ENCODE peak calls at places on chromosomes 7 and 10, in four cellular contexts. One of them, this sample, is unnamed.
A peak's percentile ranks its signal among the peaks of the same experiment; 100 is the strongest.

GRCh38 chr10:69731184-69731583 is 70.5 kb upstream of the COL13A1 start:
- DNase-seq in esophagus squamous epithelium: no peak
- DNase-seq in thoracic aorta: no peak
- DNase-seq in tibial artery: no peak
- DNase-seq in this sample: peak; percentile 84

GRCh38 chr7:147394329-147394728 is 1196.2 kb upstream of the C7orf33 start:
- DNase-seq in esophagus squamous epithelium: no peak
- DNase-seq in thoracic aorta: no peak
- DNase-seq in tibial artery: no peak
- DNase-seq in this sample: no peak

GRCh38 chr10:44183667-44184632 is 200.9 kb downstream of the CXCL12 start:
- DNase-seq in thoracic aorta: no peak
- DNase-seq in tibial artery: no peak
- DNase-seq in esophagus squamous epithelium: no peak
- DNase-seq in this sample: no peak

GRCh38 chr10:69730251-69731156 is 71.2 kb upstream of the COL13A1 start:
- DNase-seq in thoracic aorta: no peak
- DNase-seq in tibial artery: no peak
- DNase-seq in esophagus squamous epithelium: no peak
- DNase-seq in this sample: no peak

GRCh38 chr10:86258488-86258887 is 108.1 kb downstream of the GRID1 start:
- DNase-seq in thoracic aorta: no peak
- DNase-seq in esophagus squamous epithelium: no peak
- DNase-seq in tibial artery: no peak
- DNase-seq in this sample: no peak

GRCh38 chr10:101007099-101007711 is 7.6 kb downstream of the LZTS2 start:
- DNase-seq in thoracic aorta: no peak
- DNase-seq in tibial artery: no peak
- DNase-seq in esophagus squamous epithelium: no peak
- DNase-seq in this sample: no peak

GRCh38 chr10:75356484-75356883 is 45.1 kb downstream of the ZNF503 start:
- DNase-seq in esophagus squamous epithelium: no peak
- DNase-seq in thoracic aorta: no peak
- DNase-seq in tibial artery: no peak
- DNase-seq in this sample: no peak

GRCh38 chr10:113053881-113054280 is 103.8 kb downstream of the TCF7L2 start:
- DNase-seq in esophagus squamous epithelium: no peak
- DNase-seq in tibial artery: no peak
- DNase-seq in thoracic aorta: no peak
- DNase-seq in this sample: peak; percentile 76

GRCh38 chr10:100370561-100370975 is 23.5 kb downstream of the SCD start:
- DNase-seq in thoracic aorta: no peak
- DNase-seq in esophagus squamous epithelium: no peak
- DNase-seq in tibial artery: peak; percentile 38
- DNase-seq in this sample: no peak

GRCh38 chr7:47295606-47296005 is 286.3 kb downstream of the TNS3 start:
- DNase-seq in tibial artery: no peak
- DNase-seq in esophagus squamous epithelium: no peak
- DNase-seq in thoracic aorta: no peak
- DNase-seq in this sample: no peak
- H3K4me1 ChIP-seq in tibial artery: peaks cover 52% of the 10 kb centered on the region
- H3K4me1 ChIP-seq in esophagus squamous epithelium: peaks cover 4% of the 10 kb centered on the region
- H3K4me1 ChIP-seq in thoracic aorta: peaks cover 40% of the 10 kb centered on the region
- H3K4me1 ChIP-seq in this sample: peaks cover 20% of the 10 kb centered on the region

GRCh38 chr7:50791921-50792341 is 9.2 kb upstream of the GRB10 start:
- DNase-seq in tibial artery: no peak
- DNase-seq in thoracic aorta: no peak
- DNase-seq in esophagus squamous epithelium: no peak
- DNase-seq in this sample: no peak

GRCh38 chr7:50795253-50795652 is 12.6 kb upstream of the GRB10 start:
- DNase-seq in tibial artery: no peak
- DNase-seq in esophagus squamous epithelium: no peak
- DNase-seq in thoracic aorta: no peak
- DNase-seq in this sample: no peak

GRCh38 chr7:50793947-50794570 is 11.4 kb upstream of the GRB10 start:
- DNase-seq in esophagus squamous epithelium: no peak
- DNase-seq in tibial artery: no peak
- DNase-seq in thoracic aorta: no peak
- DNase-seq in this sample: no peak

GRCh38 chr7:50792342-50793114 is 9.8 kb upstream of the GRB10 start:
- DNase-seq in thoracic aorta: no peak
- DNase-seq in esophagus squamous epithelium: no peak
- DNase-seq in tibial artery: peak; percentile 38
- DNase-seq in this sample: no peak

DNA sequence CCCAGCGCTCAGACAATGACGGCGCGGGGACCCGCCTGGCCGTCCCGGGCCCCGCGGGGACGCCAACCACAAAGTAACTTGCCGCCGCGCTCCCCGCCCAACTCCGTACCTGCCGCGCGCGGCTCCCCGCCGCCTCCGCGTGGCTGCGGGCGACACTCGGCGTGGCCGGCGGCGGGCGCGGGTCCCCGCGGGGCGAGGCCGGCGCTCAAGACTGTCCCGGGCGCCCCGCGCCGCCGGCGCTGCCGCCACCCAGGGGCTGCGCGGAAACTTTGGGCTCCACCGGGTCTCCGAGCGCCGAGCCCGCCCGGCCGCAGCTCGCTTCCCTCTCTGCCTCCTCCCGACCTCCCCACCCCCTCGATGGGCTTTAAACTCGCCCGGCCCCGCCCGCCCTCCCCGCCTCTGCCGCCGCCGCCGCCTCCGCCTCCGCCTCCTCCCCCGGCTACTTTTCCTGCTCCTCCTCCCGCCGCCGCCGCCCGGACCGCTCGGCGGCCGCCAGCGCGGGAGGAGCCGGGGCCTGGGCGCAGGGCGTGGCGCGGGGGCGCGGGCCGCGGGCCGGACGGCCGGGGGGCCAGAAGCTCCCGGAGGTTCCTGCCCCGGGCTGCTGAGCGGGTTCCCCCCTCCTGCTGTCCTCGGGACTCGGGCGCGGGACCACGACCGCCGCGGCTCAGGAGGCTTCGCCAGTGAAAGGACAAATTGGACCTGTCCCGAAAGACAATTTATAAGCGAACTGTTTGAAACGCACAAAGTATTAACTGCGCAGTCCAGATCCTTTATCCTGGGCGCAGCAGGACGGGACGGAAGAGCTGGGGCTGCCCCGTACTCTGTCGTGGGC is 10.6 kb upstream of the GRB10 start:
- DNase-seq in thoracic aorta: no peak
- DNase-seq in esophagus squamous epithelium: no peak
- DNase-seq in tibial artery: peak; percentile 59
- DNase-seq in this sample: peak; percentile 80
- TF ChIP-seq CTCF in thoracic aorta: no peak
- TF ChIP-seq CTCF in esophagus squamous epithelium: no peak
- TF ChIP-seq CTCF in tibial artery: no peak
- TF ChIP-seq CTCF in this sample: no peak

GRCh38 chr10:11148131-11148530 is 130.5 kb downstream of the CELF2 start:
- DNase-seq in esophagus squamous epithelium: no peak
- DNase-seq in thoracic aorta: no peak
- DNase-seq in tibial artery: no peak
- DNase-seq in this sample: no peak

GRCh38 chr10:11145498-11145855 is 127.8 kb downstream of the CELF2 start:
- DNase-seq in tibial artery: peak; percentile 49
- DNase-seq in thoracic aorta: no peak
- DNase-seq in esophagus squamous epithelium: no peak
- DNase-seq in this sample: no peak

GRCh38 chr10:11144626-11145497 is 127.2 kb downstream of the CELF2 start:
- DNase-seq in thoracic aorta: no peak
- DNase-seq in esophagus squamous epithelium: no peak
- DNase-seq in tibial artery: no peak
- DNase-seq in this sample: no peak

GRCh38 chr10:11147723-11148122 is 130.1 kb downstream of the CELF2 start:
- DNase-seq in esophagus squamous epithelium: no peak
- DNase-seq in tibial artery: no peak
- DNase-seq in thoracic aorta: no peak
- DNase-seq in this sample: no peak

GRCh38 chr10:11146402-11147171 is 128.9 kb downstream of the CELF2 start:
- DNase-seq in esophagus squamous epithelium: no peak
- DNase-seq in thoracic aorta: no peak
- DNase-seq in tibial artery: no peak
- DNase-seq in this sample: no peak
- H3K4me1 ChIP-seq in esophagus squamous epithelium: peaks cover 4% of the 10 kb centered on the region
- H3K4me1 ChIP-seq in thoracic aorta: peaks cover 81% of the 10 kb centered on the region
- H3K4me1 ChIP-seq in tibial artery: peaks cover 68% of the 10 kb centered on the region
- H3K4me1 ChIP-seq in this sample: no peaks in the 10 kb centered on the region

GRCh38 chr7:44258865-44259546 is 58.2 kb downstream of the YKT6 start:
- DNase-seq in tibial artery: no peak
- DNase-seq in thoracic aorta: no peak
- DNase-seq in esophagus squamous epithelium: no peak
- DNase-seq in this sample: no peak

GRCh38 chr7:44257618-44258422 is 57.0 kb downstream of the YKT6 start:
- DNase-seq in tibial artery: peak; percentile 55
- DNase-seq in esophagus squamous epithelium: no peak
- DNase-seq in thoracic aorta: peak; percentile 77
- DNase-seq in this sample: peak; percentile 84

GRCh38 chr7:44257213-44257612 is 56.4 kb downstream of the YKT6 start:
- DNase-seq in thoracic aorta: no peak
- DNase-seq in esophagus squamous epithelium: no peak
- DNase-seq in tibial artery: no peak
- DNase-seq in this sample: no peak

GRCh38 chr7:44258423-44258760 is 57.6 kb downstream of the YKT6 start:
- DNase-seq in thoracic aorta: no peak
- DNase-seq in tibial artery: no peak
- DNase-seq in esophagus squamous epithelium: no peak
- DNase-seq in this sample: no peak

DNA sequence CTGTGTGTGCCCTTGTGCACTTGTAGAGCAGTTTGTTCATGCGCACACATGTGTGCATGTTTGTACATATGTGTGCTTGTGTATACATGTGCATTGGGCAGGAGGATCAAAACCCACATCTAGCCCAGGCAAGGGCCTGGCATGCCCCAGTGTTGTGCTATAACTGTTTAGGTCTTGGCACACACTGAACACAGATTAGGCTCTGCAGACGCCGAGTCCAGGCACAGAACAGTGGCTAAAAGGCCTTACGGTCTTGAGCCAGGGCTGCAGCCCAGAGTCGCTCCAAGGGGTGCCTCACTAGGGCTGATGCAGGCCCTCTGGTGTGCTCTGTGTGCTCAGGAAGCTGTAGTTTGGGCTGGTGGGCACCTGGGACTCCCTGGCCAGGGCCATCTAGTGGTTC is 55.7 kb downstream of the YKT6 start:
- DNase-seq in esophagus squamous epithelium: no peak
- DNase-seq in tibial artery: no peak
- DNase-seq in thoracic aorta: no peak
- DNase-seq in this sample: no peak
- TF ChIP-seq CTCF in esophagus squamous epithelium: no peak
- TF ChIP-seq CTCF in tibial artery: no peak
- TF ChIP-seq CTCF in thoracic aorta: no peak
- TF ChIP-seq CTCF in this sample: no peak

GRCh38 chr7:140375808-140376730 is 22.3 kb downstream of the SLC37A3 start:
- DNase-seq in thoracic aorta: no peak
- DNase-seq in esophagus squamous epithelium: no peak
- DNase-seq in tibial artery: no peak
- DNase-seq in this sample: no peak
- H3K4me1 ChIP-seq in thoracic aorta: no peaks in the 10 kb centered on the region
- H3K4me1 ChIP-seq in esophagus squamous epithelium: no peaks in the 10 kb centered on the region
- H3K4me1 ChIP-seq in tibial artery: no peaks in the 10 kb centered on the region
- H3K4me1 ChIP-seq in this sample: no peaks in the 10 kb centered on the region